ENCODE peak calls at places on chromosomes 3 and 15, in seven cellular contexts. One of them, this sample, is unnamed.
A peak's percentile ranks its signal among the peaks of the same experiment; 100 is the strongest.

GRCh38 chr3:37863949-37864822 is 2.5 kb downstream of the CTDSPL start:
- DNase-seq in CD8-positive, alpha-beta T cell: no peak
- DNase-seq in kidney epithelial cell: no peak
- DNase-seq in GM06990: no peak
- DNase-seq in breast epithelium: no peak
- DNase-seq in astrocyte of the cerebellum: no peak
- DNase-seq in cardiac muscle cell: no peak
- DNase-seq in this sample: no peak

GRCh38 chr15:65902373-65902772 is 33.1 kb downstream of the RAB11A start:
- DNase-seq in kidney epithelial cell: peak; percentile 73
- DNase-seq in cardiac muscle cell: no peak
- DNase-seq in GM06990: peak; percentile 63
- DNase-seq in breast epithelium: peak; percentile 82
- DNase-seq in CD8-positive, alpha-beta T cell: no peak
- DNase-seq in astrocyte of the cerebellum: no peak
- DNase-seq in this sample: no peak

GRCh38 chr15:51131596-51132290 is 37.0 kb upstream of the TNFAIP8L3 start:
- DNase-seq in kidney epithelial cell: no peak
- DNase-seq in CD8-positive, alpha-beta T cell: no peak
- DNase-seq in GM06990: no peak
- DNase-seq in cardiac muscle cell: no peak
- DNase-seq in astrocyte of the cerebellum: no peak
- DNase-seq in breast epithelium: no peak
- DNase-seq in this sample: no peak

GRCh38 chr15:77528290-77528967 is 104.3 kb downstream of the LINGO1 start:
- DNase-seq in CD8-positive, alpha-beta T cell: no peak
- DNase-seq in kidney epithelial cell: no peak
- DNase-seq in cardiac muscle cell: no peak
- DNase-seq in breast epithelium: no peak
- DNase-seq in GM06990: no peak
- DNase-seq in astrocyte of the cerebellum: no peak
- DNase-seq in this sample: no peak

GRCh38 chr15:50143255-50143860 is 24.3 kb upstream of the ATP8B4 start:
- DNase-seq in CD8-positive, alpha-beta T cell: no peak
- DNase-seq in cardiac muscle cell: no peak
- DNase-seq in kidney epithelial cell: no peak
- DNase-seq in GM06990: no peak
- DNase-seq in astrocyte of the cerebellum: no peak
- DNase-seq in breast epithelium: no peak
- DNase-seq in this sample: no peak

GRCh38 chr3:33636125-33636855 is 81.8 kb downstream of the CLASP2 start:
- DNase-seq in CD8-positive, alpha-beta T cell: no peak
- DNase-seq in cardiac muscle cell: peak; percentile 69
- DNase-seq in kidney epithelial cell: peak; percentile 38
- DNase-seq in astrocyte of the cerebellum: peak; percentile 65
- DNase-seq in GM06990: no peak
- DNase-seq in breast epithelium: no peak
- DNase-seq in this sample: peak; percentile 66

GRCh38 chr15:78055923-78056713 is 21.4 kb downstream of the TBC1D2B start:
- DNase-seq in kidney epithelial cell: no peak
- DNase-seq in cardiac muscle cell: no peak
- DNase-seq in breast epithelium: no peak
- DNase-seq in astrocyte of the cerebellum: no peak
- DNase-seq in CD8-positive, alpha-beta T cell: no peak
- DNase-seq in GM06990: no peak
- DNase-seq in this sample: peak; percentile 61

GRCh38 chr3:11238057-11238456 is 34.1 kb upstream of the ATG7 start:
- DNase-seq in cardiac muscle cell: no peak
- DNase-seq in breast epithelium: no peak
- DNase-seq in CD8-positive, alpha-beta T cell: no peak
- DNase-seq in kidney epithelial cell: peak; percentile 44
- DNase-seq in GM06990: peak; percentile 11
- DNase-seq in astrocyte of the cerebellum: peak; percentile 74
- DNase-seq in this sample: no peak

GRCh38 chr15:22780267-22780666 is 6.2 kb upstream of the NIPA1 start:
- DNase-seq in breast epithelium: no peak
- DNase-seq in cardiac muscle cell: no peak
- DNase-seq in GM06990: peak; percentile 75
- DNase-seq in CD8-positive, alpha-beta T cell: no peak
- DNase-seq in kidney epithelial cell: no peak
- DNase-seq in astrocyte of the cerebellum: no peak
- DNase-seq in this sample: no peak

GRCh38 chr3:143084856-143085731 is 34.5 kb upstream of the CHST2 start:
- DNase-seq in kidney epithelial cell: peak; percentile 37
- DNase-seq in cardiac muscle cell: no peak
- DNase-seq in CD8-positive, alpha-beta T cell: no peak
- DNase-seq in GM06990: peak; percentile 74
- DNase-seq in astrocyte of the cerebellum: no peak
- DNase-seq in breast epithelium: no peak
- DNase-seq in this sample: no peak

GRCh38 chr3:188151438-188151837 is 2.5 kb upstream of the LPP start:
- DNase-seq in CD8-positive, alpha-beta T cell: no peak
- DNase-seq in GM06990: no peak
- DNase-seq in astrocyte of the cerebellum: no peak
- DNase-seq in cardiac muscle cell: no peak
- DNase-seq in kidney epithelial cell: no peak
- DNase-seq in breast epithelium: no peak
- DNase-seq in this sample: no peak

GRCh38 chr15:96331141-96331941 is 841 bp downstream of the NR2F2 start:
- DNase-seq in kidney epithelial cell: no peak
- DNase-seq in CD8-positive, alpha-beta T cell: no peak
- DNase-seq in GM06990: no peak
- DNase-seq in breast epithelium: peak; percentile 17
- DNase-seq in cardiac muscle cell: no peak
- DNase-seq in astrocyte of the cerebellum: no peak
- DNase-seq in this sample: no peak

GRCh38 chr3:151460774-151461450 is at the start of gene IGSF10:
- DNase-seq in kidney epithelial cell: no peak
- DNase-seq in GM06990: no peak
- DNase-seq in astrocyte of the cerebellum: no peak
- DNase-seq in breast epithelium: no peak
- DNase-seq in cardiac muscle cell: no peak
- DNase-seq in CD8-positive, alpha-beta T cell: no peak
- DNase-seq in this sample: no peak

GRCh38 chr3:151456065-151456464 is 4.8 kb downstream of the IGSF10 start:
- DNase-seq in CD8-positive, alpha-beta T cell: no peak
- DNase-seq in cardiac muscle cell: no peak
- DNase-seq in kidney epithelial cell: no peak
- DNase-seq in breast epithelium: no peak
- DNase-seq in GM06990: no peak
- DNase-seq in astrocyte of the cerebellum: no peak
- DNase-seq in this sample: no peak

GRCh38 chr3:151459360-151459759 is 1.5 kb downstream of the IGSF10 start:
- DNase-seq in astrocyte of the cerebellum: no peak
- DNase-seq in kidney epithelial cell: no peak
- DNase-seq in cardiac muscle cell: no peak
- DNase-seq in CD8-positive, alpha-beta T cell: no peak
- DNase-seq in GM06990: no peak
- DNase-seq in breast epithelium: no peak
- DNase-seq in this sample: no peak

GRCh38 chr3:151462278-151462779 is 1.5 kb upstream of the IGSF10 start:
- DNase-seq in astrocyte of the cerebellum: no peak
- DNase-seq in breast epithelium: no peak
- DNase-seq in kidney epithelial cell: no peak
- DNase-seq in cardiac muscle cell: no peak
- DNase-seq in GM06990: no peak
- DNase-seq in CD8-positive, alpha-beta T cell: no peak
- DNase-seq in this sample: no peak

GRCh38 chr3:151460240-151460639 is 621 bp downstream of the IGSF10 start:
- DNase-seq in kidney epithelial cell: no peak
- DNase-seq in CD8-positive, alpha-beta T cell: no peak
- DNase-seq in astrocyte of the cerebellum: peak; percentile 19
- DNase-seq in GM06990: no peak
- DNase-seq in cardiac muscle cell: no peak
- DNase-seq in breast epithelium: no peak
- DNase-seq in this sample: no peak
- H3K4me3 ChIP-seq in kidney epithelial cell: peak overlapping the region; percentile 61
- H3K4me3 ChIP-seq in CD8-positive, alpha-beta T cell: no peak overlapping the region
- H3K4me3 ChIP-seq in astrocyte of the cerebellum: peak overlapping the region; percentile 48
- H3K4me3 ChIP-seq in GM06990: no peak overlapping the region
- H3K4me3 ChIP-seq in cardiac muscle cell: peak overlapping the region; percentile 31
- H3K4me3 ChIP-seq in breast epithelium: peak overlapping the region; percentile 57
- H3K4me3 ChIP-seq in this sample: no peak overlapping the region

GRCh38 chr15:55778932-55779331 is 36.0 kb upstream of the PRTG start:
- DNase-seq in cardiac muscle cell: no peak
- DNase-seq in astrocyte of the cerebellum: no peak
- DNase-seq in CD8-positive, alpha-beta T cell: no peak
- DNase-seq in breast epithelium: no peak
- DNase-seq in GM06990: no peak
- DNase-seq in kidney epithelial cell: no peak
- DNase-seq in this sample: no peak
- H3K4me3 ChIP-seq in cardiac muscle cell: no peak overlapping the region
- H3K4me3 ChIP-seq in astrocyte of the cerebellum: no peak overlapping the region
- H3K4me3 ChIP-seq in CD8-positive, alpha-beta T cell: no peak overlapping the region
- H3K4me3 ChIP-seq in breast epithelium: no peak overlapping the region
- H3K4me3 ChIP-seq in GM06990: no peak overlapping the region
- H3K4me3 ChIP-seq in kidney epithelial cell: no peak overlapping the region
- H3K4me3 ChIP-seq in this sample: no peak overlapping the region

DNA sequence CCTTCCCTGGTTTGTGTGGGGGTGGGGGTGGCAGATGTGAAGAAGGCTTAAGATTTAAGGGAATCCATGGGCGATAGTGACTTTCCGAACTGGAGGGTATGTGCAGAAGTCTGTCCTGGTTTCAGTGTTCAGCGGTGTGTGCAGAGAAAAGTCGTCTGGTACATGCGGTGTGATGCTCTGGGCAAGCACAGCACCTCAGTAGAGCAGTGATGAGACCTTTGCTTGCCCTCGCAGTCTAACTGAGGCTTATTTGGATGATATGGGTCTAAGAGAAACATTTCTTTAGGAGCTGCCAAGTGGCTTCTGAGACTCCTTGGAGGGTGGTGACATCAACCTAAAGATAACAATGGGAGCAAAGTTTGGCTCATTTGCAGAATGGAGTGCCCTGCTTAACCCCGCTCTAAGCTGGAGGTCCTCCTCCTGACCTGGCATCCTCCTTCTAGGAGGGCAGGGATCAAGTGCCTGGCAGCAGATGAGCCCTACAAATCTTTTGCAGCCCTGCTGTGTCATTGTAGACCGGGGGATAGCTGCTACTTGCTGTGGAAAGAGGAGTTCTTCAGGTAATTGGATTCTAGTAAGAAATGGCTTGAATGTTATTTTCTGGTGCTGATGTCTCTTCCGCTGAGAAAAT is 228.1 kb upstream of the AZI2 start:
- DNase-seq in kidney epithelial cell: no peak
- DNase-seq in CD8-positive, alpha-beta T cell: no peak
- DNase-seq in GM06990: no peak
- DNase-seq in breast epithelium: no peak
- DNase-seq in astrocyte of the cerebellum: no peak
- DNase-seq in cardiac muscle cell: no peak
- DNase-seq in this sample: peak; percentile 9
- H3K4me3 ChIP-seq in kidney epithelial cell: no peak overlapping the region
- H3K4me3 ChIP-seq in CD8-positive, alpha-beta T cell: no peak overlapping the region
- H3K4me3 ChIP-seq in GM06990: no peak overlapping the region
- H3K4me3 ChIP-seq in breast epithelium: peak overlapping the region; percentile 50
- H3K4me3 ChIP-seq in astrocyte of the cerebellum: peak overlapping the region; percentile 47
- H3K4me3 ChIP-seq in cardiac muscle cell: peak overlapping the region; percentile 56
- H3K4me3 ChIP-seq in this sample: peak overlapping the region; percentile 29

DNA sequence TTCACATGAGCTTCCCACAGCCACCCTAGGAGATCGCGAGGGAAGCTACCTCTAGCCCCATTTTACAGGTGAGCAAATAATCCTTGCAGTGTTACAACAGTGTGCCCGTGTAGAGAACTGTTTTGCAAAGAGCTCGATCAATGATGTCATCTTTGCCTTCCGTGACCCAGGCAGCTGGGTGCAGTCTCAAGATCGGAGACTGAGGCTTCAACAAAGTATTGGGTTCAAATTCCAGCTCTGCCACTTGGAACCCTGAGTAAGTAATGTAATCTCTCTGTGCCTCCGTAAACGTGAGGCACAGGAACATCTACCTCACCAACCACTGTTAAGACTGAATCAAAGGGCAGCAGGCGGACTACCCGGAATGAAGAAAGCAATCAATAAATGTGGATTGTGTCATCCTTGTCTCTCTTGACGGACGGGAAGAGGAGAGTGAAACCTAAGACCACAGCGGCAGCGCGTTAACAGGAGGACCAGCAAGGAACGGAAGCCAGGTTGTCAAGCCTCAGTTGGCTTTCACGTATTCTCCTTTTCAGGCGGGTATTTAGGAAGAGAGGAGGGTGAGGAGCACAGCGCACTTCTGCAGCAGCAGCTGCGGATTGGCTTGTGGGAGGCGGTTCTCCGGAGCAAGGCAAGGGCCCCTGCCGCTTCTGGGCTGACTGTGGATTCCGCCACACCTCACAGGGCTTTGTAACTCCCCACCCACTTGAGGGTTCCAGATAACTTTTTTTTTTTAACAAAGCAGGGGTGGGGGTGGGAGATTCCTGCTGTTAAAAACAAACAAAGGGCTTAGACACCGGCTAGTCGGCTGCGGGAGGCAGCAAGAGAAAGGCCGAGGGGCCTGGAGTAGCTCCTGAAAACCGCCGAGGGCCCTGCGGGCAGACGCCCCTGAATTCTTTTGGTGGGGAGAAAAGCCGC is 1.5 kb upstream of the SMAD3 start:
- DNase-seq in astrocyte of the cerebellum: no peak
- DNase-seq in GM06990: no peak
- DNase-seq in kidney epithelial cell: no peak
- DNase-seq in cardiac muscle cell: peak; percentile 85
- DNase-seq in CD8-positive, alpha-beta T cell: no peak
- DNase-seq in breast epithelium: no peak
- DNase-seq in this sample: peak; percentile 91
- H3K4me3 ChIP-seq in astrocyte of the cerebellum: peak overlapping the region; percentile 99
- H3K4me3 ChIP-seq in GM06990: no peak overlapping the region
- H3K4me3 ChIP-seq in kidney epithelial cell: no peak overlapping the region
- H3K4me3 ChIP-seq in cardiac muscle cell: peak overlapping the region; percentile 66
- H3K4me3 ChIP-seq in CD8-positive, alpha-beta T cell: no peak overlapping the region
- H3K4me3 ChIP-seq in breast epithelium: peak overlapping the region; percentile 19
- H3K4me3 ChIP-seq in this sample: peak overlapping the region; percentile 33